ENCODE peak calls at places on chromosomes 13 and 19, in five cellular contexts. E is suprapubic skin; M is tibial artery; T is IMR-90; D is CD8-positive, alpha-beta memory T cell. P is an unnamed sample. For H3K4me1, the result is how much of the 10 kb centered on the place peaks cover.

GRCh38 chr19:34838753-34839431 is 65.9 kb upstream of the ZNF599 start:
- DNase-seq in T (no peak), E (no peak), D (no peak), M (no peak), P (no peak)

GRCh38 chr13:27967203-27967735 is 1.8 kb downstream of the CDX2 start:
- DNase-seq in T (no peak), E (no peak), M (no peak), D (no peak), P (no peak)

GRCh38 chr19:10105241-10106099 is 692 bp upstream of the PPAN start:
- DNase-seq in T (no peak), E (no peak), D (peak), M (no peak), P (no peak)

GRCh38 chr13:60759499-60759898 is 362.5 kb downstream of the TDRD3 start:
- DNase-seq in E (no peak), M (no peak), T (no peak), D (no peak), P (no peak)

GRCh38 chr13:43309301-43309700 is 285.9 kb downstream of the DNAJC15 start:
- DNase-seq in T (peak), M (no peak), D (no peak), E (no peak), P (no peak)

GRCh38 chr13:107480130-107480529 is 735.2 kb downstream of the LIG4 start:
- DNase-seq in T (peak), E (no peak), M (no peak), D (no peak), P (no peak)

GRCh38 chr19:39831679-39832078 is 2.3 kb downstream of the DYRK1B start:
- DNase-seq in E (no peak), M (no peak), D (no peak), T (no peak), P (no peak)

GRCh38 chr19:22144394-22144793 is 52.4 kb downstream of the ZNF676 start:
- DNase-seq in E (no peak), D (no peak), T (peak), M (no peak), P (no peak)

GRCh38 chr13:74866151-74866550 is 615.8 kb downstream of the TBC1D4 start:
- DNase-seq in M (no peak), D (no peak), E (no peak), T (no peak), P (no peak)

GRCh38 chr13:46622013-46622917 is 69.3 kb downstream of the LRCH1 start:
- DNase-seq in T (no peak), E (no peak), M (no peak), D (no peak), P (no peak)

GRCh38 chr19:10286803-10287737 is at the start of gene ICAM4:
- DNase-seq in D (no peak), T (peak), M (no peak), E (no peak), P (no peak)

GRCh38 chr13:61144301-61144700 is 271.3 kb downstream of the PCDH20 start:
- DNase-seq in D (no peak), E (no peak), M (no peak), T (no peak), P (no peak)

GRCh38 chr13:87677334-87678234 is 6.4 kb downstream of the SLITRK5 start:
- DNase-seq in M (no peak), D (peak), T (no peak), E (no peak), P (no peak)

GRCh38 chr19:46901701-46902401 is 41.1 kb downstream of the ARHGAP35 start:
- DNase-seq in E (no peak), T (peak), M (no peak), D (no peak), P (no peak)

GRCh38 chr13:59364508-59365187 is 799.1 kb downstream of the DIAPH3 start:
- DNase-seq in T (no peak), M (no peak), D (no peak), E (no peak), P (no peak)

GRCh38 chr19:45852941-45853340 is 10.0 kb downstream of the SYMPK start:
- DNase-seq in M (no peak), E (no peak), D (peak), T (no peak), P (no peak)

GRCh38 chr19:30791116-30791515 is 418.9 kb downstream of the ZNF536 start:
- DNase-seq in T (no peak), E (peak), M (no peak), D (no peak), P (no peak)

GRCh38 chr19:1889907-1890306 is 4.6 kb upstream of the ABHD17A start:
- DNase-seq in E (no peak), D (no peak), M (no peak), T (no peak), P (no peak)
- H3K4me1 ChIP-seq in E (under half), D (under half), M (under half), T (under half), P (under half)

DNA sequence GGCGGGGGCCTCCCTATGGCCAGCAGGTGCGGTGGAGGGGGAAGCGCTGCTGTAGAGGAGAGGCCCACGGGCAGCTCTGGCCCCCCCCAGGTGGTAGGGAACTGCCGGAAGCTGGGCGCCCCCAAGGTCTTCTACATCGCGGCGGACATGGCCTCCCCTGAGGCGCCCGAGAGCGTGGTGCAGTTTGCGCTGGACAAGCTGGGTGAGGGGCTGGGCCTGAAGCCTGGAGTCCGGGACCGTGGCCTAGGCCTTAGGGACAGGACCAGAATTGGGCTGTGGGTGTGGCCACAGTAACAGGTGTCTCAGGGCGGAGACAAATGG is 3.8 kb upstream of the RPL36 start:
- DNase-seq in M (no peak), D (no peak), E (no peak), T (no peak), P (no peak)
- H3K4me3 ChIP-seq in M (peak), D (peak), E (peak), T (peak), P (peak)

DNA sequence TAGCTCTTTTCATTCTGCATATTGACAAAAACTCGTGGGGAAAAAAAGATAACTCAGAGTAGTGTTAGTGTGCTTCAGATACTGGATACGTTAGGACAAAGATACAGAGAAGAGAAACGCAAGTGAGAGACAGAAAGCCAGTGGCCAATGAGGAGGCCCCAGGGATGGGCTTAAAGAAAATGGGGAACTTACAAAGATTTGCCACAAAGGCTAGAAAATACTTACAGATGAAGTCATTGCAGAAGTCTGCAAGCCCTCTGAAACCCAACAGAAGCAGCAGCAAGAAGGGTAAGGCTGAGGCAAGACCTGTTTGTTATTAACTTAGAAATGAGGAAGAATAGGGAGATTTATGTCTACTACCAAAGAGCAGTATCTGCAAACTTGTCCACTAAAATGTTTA is 192.5 kb upstream of the MIR17HG start:
- DNase-seq in E (no peak), D (no peak), M (no peak), T (no peak), P (no peak)
- H3K27ac ChIP-seq in E (no peak), D (no peak), M (no peak), T (no peak), P (no peak)

GRCh38 chr13:110301606-110302131 is 5.3 kb downstream of the COL4A1 start:
- DNase-seq in D (no peak), E (peak), T (peak), M (no peak), P (no peak)
- H3K4me1 ChIP-seq in D (under half), E (under half), T (under half), M (half or more), P (under half)

DNA sequence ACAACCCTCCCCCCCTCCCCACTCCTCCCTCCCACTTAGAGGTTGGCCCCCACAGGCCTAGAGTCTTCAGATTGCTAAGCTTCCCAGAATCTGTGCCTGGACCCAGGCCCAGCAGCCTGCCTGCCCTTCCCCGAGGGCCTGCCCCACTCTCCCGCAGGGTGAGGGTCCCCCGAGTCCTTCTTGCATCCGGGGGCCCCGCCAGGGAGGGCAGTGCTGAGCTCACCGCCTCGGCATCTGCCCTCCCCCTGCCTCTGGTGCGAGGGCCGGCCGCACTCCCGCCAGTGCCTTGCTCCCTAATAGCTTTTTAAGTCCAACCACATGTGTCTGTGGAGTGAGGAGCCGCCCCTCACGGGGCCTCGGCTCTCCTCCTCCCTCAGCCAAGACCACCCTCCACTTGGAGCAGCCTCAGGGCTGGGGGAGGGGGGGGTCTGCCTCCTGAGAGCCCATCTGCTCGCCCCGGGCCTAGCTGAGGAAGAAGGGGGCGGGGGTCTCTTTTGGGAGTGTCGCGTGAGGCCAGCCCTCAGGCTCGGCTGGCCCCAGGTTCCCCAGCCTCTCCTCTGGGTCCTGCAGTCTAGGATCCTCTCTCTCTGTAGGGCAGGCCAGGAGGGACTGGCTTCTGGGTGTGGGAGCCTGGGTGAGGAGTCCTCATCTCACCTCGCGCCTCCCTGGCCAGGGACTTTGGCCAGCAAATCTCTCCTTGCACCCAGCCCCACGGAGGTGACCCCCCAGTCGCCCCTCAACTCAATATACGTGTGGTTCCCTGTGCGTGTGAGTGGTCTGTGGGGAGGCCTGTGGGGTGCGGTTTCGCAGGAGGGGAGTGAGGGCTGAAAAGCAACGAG is 47.2 kb downstream of the LYL1 start:
- DNase-seq in M (peak), D (no peak), E (peak), T (peak), P (no peak)
- H3K4me3 ChIP-seq in M (peak), D (no peak), E (peak), T (no peak), P (no peak)

DNA sequence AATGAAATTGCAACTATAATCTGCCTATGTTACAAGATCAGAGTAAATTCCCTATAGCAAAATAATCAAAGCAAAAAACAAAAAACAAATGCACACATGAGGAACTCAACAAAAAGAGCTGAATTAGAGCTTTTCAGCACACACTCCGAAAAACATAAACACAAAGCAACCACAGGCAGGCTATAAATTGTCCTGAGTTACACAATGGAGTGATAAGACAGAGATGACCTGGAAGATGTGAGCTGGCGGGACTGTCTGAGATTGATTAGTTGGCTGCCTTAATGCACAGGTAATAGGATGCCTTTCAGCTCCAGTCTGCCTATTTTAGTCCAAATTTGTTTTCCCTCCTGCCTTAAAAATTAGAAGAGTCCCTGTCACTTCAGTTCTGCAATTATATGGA is 159.0 kb upstream of the FNDC3A start:
- DNase-seq in D (no peak), M (no peak), E (no peak), T (peak), P (no peak)
- H3K27ac ChIP-seq in D (no peak), M (no peak), E (no peak), T (no peak), P (no peak)

DNA sequence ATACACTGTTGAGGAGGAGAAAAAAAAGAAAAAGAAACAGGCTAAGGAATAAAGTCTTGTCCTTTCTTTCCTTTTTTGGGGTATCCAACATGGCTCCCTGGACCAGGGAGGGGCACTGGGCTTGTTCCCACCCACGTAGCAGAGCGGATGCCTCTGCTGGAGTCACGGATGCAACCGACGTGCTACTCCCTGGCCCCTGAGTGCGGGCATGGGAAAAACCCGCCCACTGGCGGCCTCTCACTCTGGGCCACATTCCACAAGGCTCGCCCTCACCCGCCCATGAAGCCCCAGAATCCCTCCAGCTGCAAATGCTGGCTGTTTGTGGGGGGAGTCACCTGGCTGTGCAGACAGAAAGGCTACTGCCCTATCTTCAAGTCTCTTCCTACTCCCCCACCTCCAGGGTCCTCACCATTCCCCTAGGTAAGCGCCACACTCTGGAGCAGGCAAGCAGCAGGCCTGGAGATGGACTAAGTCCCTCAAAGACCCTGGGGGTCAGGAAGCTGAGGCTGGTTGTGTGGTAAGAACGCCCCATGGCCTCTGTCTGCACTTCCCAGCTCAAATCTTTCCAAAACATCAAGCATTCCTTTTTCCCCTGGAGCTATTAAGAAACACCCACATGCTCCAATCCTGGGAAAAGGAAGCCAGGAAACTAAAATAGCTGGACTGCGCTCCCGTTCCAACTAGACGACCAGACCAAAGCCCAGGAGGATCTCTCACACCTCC is 17.8 kb upstream of the EPHX3 start:
- DNase-seq in E (no peak), M (peak), D (no peak), T (peak), P (no peak)
- H3K4me1 ChIP-seq in E (half or more), M (half or more), D (under half), T (under half), P (under half)

GRCh38 chr19:38655148-38655824 is 7.8 kb downstream of the ACTN4 start:
- DNase-seq in T (peak), E (no peak), D (no peak), M (no peak), P (no peak)
- H3K4me3 ChIP-seq in T (no peak), E (no peak), D (no peak), M (no peak), P (no peak)

GRCh38 chr13:33112745-33113144 is 96.5 kb downstream of the KL start:
- DNase-seq in D (no peak), T (peak), E (no peak), M (no peak), P (no peak)
- H3K27ac ChIP-seq in D (no peak), T (no peak), E (peak), M (peak), P (no peak)

DNA sequence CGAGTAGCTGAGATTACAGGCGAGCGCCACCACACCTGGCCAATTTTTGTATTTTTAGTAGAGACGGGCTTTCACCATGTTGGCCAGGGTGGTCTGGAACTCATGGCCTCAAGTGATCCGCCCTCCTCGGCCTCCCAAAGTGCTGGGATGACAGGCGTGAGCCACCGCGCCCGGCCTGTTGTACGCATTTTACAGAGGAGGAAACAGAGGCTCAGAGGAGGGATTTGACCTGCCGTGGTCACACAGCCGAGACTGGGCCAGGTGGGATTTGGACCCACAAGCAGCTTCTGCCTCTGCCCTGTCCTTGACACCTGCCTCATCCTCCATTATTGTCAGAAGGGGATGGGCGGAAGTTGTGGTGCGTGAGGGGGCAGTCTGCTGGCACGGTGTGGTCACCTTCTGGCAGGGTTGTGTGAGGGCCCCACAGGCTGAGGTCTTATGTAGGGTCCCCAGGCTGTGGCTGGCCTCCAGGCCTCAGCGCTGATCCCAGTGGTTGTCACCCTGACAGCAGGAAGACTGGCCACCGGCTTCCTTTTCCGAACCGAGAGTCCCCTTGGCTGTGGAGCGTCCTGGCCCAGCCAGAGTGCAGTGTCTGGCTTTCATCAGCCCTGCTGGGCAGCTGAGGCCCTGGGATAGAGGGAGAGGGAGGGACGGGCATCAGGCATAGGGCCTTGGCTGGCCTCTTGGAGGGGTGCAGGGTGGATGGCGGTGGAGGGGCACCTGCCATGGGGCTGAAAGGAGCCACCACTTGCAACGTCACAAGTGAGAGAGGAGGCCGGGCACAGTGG is 20.3 kb downstream of the NFIC start:
- DNase-seq in E (no peak), T (no peak), D (no peak), M (no peak), P (no peak)
- H3K4me1 ChIP-seq in E (half or more), T (under half), D (under half), M (half or more), P (under half)

P was measured in naive thymus-derived CD4-positive, alpha-beta T cell.